ENCODE peak calls at places on chromosomes 12 and 14, in nine cellular contexts. One of them, this sample, is unnamed.

GRCh38 chr12:30847259-30847658 is 79.3 kb upstream of the TSPAN11 start:
- DNase-seq in HFF-Myc: peak; percentile 41
- DNase-seq in dorsolateral prefrontal cortex: no peak
- DNase-seq in NCI-H345: peak; percentile 71
- DNase-seq in cardiac fibroblast: peak; percentile 83
- DNase-seq in substantia nigra: no peak
- DNase-seq in stimulated activated CD4-positive, alpha-beta T cell treated with anti-CD3 and anti-CD28 coated beads, Interleukin-12 subunit alpha, Interleukin-12 subunit beta, amount 100 ng/mL, for 48 hours: no peak
- DNase-seq in ecto neural progenitor cell: no peak
- DNase-seq in ELR: peak; percentile 86
- DNase-seq in this sample: peak; percentile 61

GRCh38 chr12:27969011-27969900 is 3.3 kb downstream of the PTHLH start:
- DNase-seq in HFF-Myc: no peak
- DNase-seq in dorsolateral prefrontal cortex: no peak
- DNase-seq in NCI-H345: no peak
- DNase-seq in cardiac fibroblast: peak; percentile 29
- DNase-seq in substantia nigra: no peak
- DNase-seq in stimulated activated CD4-positive, alpha-beta T cell treated with anti-CD3 and anti-CD28 coated beads, Interleukin-12 subunit alpha, Interleukin-12 subunit beta, amount 100 ng/mL, for 48 hours: no peak
- DNase-seq in ecto neural progenitor cell: peak; percentile 71
- DNase-seq in ELR: peak; percentile 70
- DNase-seq in this sample: no peak

GRCh38 chr12:120145164-120145563 is 28.6 kb upstream of the RAB35 start:
- DNase-seq in HFF-Myc: no peak
- DNase-seq in dorsolateral prefrontal cortex: no peak
- DNase-seq in NCI-H345: no peak
- DNase-seq in cardiac fibroblast: no peak
- DNase-seq in substantia nigra: no peak
- DNase-seq in stimulated activated CD4-positive, alpha-beta T cell treated with anti-CD3 and anti-CD28 coated beads, Interleukin-12 subunit alpha, Interleukin-12 subunit beta, amount 100 ng/mL, for 48 hours: no peak
- DNase-seq in ecto neural progenitor cell: no peak
- DNase-seq in ELR: no peak
- DNase-seq in this sample: no peak

GRCh38 chr12:124567035-124567672 is at the start of gene NCOR2:
- DNase-seq in HFF-Myc: no peak
- DNase-seq in dorsolateral prefrontal cortex: no peak
- DNase-seq in NCI-H345: peak; percentile 37
- DNase-seq in cardiac fibroblast: no peak
- DNase-seq in substantia nigra: peak; percentile 40
- DNase-seq in stimulated activated CD4-positive, alpha-beta T cell treated with anti-CD3 and anti-CD28 coated beads, Interleukin-12 subunit alpha, Interleukin-12 subunit beta, amount 100 ng/mL, for 48 hours: peak; percentile 21
- DNase-seq in ecto neural progenitor cell: peak; percentile 80
- DNase-seq in ELR: peak; percentile 49
- DNase-seq in this sample: peak; percentile 41

GRCh38 chr14:41404121-41404520 is 202.6 kb upstream of the LRFN5 start:
- DNase-seq in HFF-Myc: no peak
- DNase-seq in dorsolateral prefrontal cortex: no peak
- DNase-seq in NCI-H345: no peak
- DNase-seq in cardiac fibroblast: peak; percentile 15
- DNase-seq in substantia nigra: no peak
- DNase-seq in stimulated activated CD4-positive, alpha-beta T cell treated with anti-CD3 and anti-CD28 coated beads, Interleukin-12 subunit alpha, Interleukin-12 subunit beta, amount 100 ng/mL, for 48 hours: no peak
- DNase-seq in ecto neural progenitor cell: no peak
- DNase-seq in ELR: no peak
- DNase-seq in this sample: no peak

GRCh38 chr14:75369506-75369905 is 58.3 kb upstream of the JDP2 start:
- DNase-seq in HFF-Myc: no peak
- DNase-seq in dorsolateral prefrontal cortex: no peak
- DNase-seq in NCI-H345: no peak
- DNase-seq in cardiac fibroblast: no peak
- DNase-seq in substantia nigra: no peak
- DNase-seq in stimulated activated CD4-positive, alpha-beta T cell treated with anti-CD3 and anti-CD28 coated beads, Interleukin-12 subunit alpha, Interleukin-12 subunit beta, amount 100 ng/mL, for 48 hours: no peak
- DNase-seq in ecto neural progenitor cell: no peak
- DNase-seq in ELR: no peak
- DNase-seq in this sample: no peak

GRCh38 chr14:31022386-31022785 is 3.1 kb upstream of the AP4S1 start:
- DNase-seq in HFF-Myc: no peak
- DNase-seq in dorsolateral prefrontal cortex: no peak
- DNase-seq in NCI-H345: no peak
- DNase-seq in cardiac fibroblast: no peak
- DNase-seq in substantia nigra: no peak
- DNase-seq in stimulated activated CD4-positive, alpha-beta T cell treated with anti-CD3 and anti-CD28 coated beads, Interleukin-12 subunit alpha, Interleukin-12 subunit beta, amount 100 ng/mL, for 48 hours: no peak
- DNase-seq in ecto neural progenitor cell: no peak
- DNase-seq in ELR: no peak
- DNase-seq in this sample: no peak

GRCh38 chr14:74946659-74947281 is 8.6 kb downstream of the PGF start:
- DNase-seq in HFF-Myc: no peak
- DNase-seq in dorsolateral prefrontal cortex: no peak
- DNase-seq in NCI-H345: no peak
- DNase-seq in cardiac fibroblast: no peak
- DNase-seq in substantia nigra: no peak
- DNase-seq in stimulated activated CD4-positive, alpha-beta T cell treated with anti-CD3 and anti-CD28 coated beads, Interleukin-12 subunit alpha, Interleukin-12 subunit beta, amount 100 ng/mL, for 48 hours: no peak
- DNase-seq in ecto neural progenitor cell: peak; percentile 36
- DNase-seq in ELR: peak; percentile 18
- DNase-seq in this sample: no peak